ENCODE peak calls at places on chromosomes 7 and 10, in ten cellular contexts. M is fibroblast of lung, Z is AG09309, U is pancreas, L is AG10803, N is endodermal cell, H is lower lobe of right lung, Y is HepG2, X is brain microvascular endothelial cell, C is fibroblast of pulmonary artery. B is an unnamed sample.

GRCh38 chr10:27030060-27030459 is 70.2 kb downstream of the ANKRD26 start:
- DNase-seq in M (peak; percentile 32), Z (no peak), U (no peak), L (no peak), N (no peak), H (no peak), Y (no peak), X (no peak), C (no peak), B (no peak)

GRCh38 chr10:72503694-72504438 is 122.0 kb downstream of the MICU1 start:
- DNase-seq in M (peak; percentile 15), Z (no peak), U (no peak), L (no peak), N (no peak), H (no peak), Y (no peak), X (no peak), C (no peak), B (no peak)

GRCh38 chr7:130891254-130892094 is 157.5 kb upstream of the KLF14 start:
- DNase-seq in M (peak; percentile 98), Z (peak; percentile 85), U (no peak), L (peak; percentile 94), N (no peak), H (peak; percentile 68), Y (no peak), X (peak; percentile 95), C (peak; percentile 94), B (peak; percentile 99)

GRCh38 chr7:80047856-80048459 is 86.7 kb upstream of the GNAI1 start:
- DNase-seq in M (no peak), Z (no peak), U (no peak), L (peak; percentile 8), N (no peak), H (no peak), Y (no peak), X (no peak), C (peak; percentile 35), B (no peak)

GRCh38 chr7:116588641-116589594 is 64.1 kb downstream of the CAV1 start:
- DNase-seq in M (peak; percentile 66), Z (no peak), U (no peak), L (peak; percentile 64), N (no peak), H (no peak), Y (peak; percentile 40), X (peak; percentile 44), C (peak; percentile 82), B (peak; percentile 83)

GRCh38 chr10:34655286-34656170 is 159.6 kb downstream of the PARD3 start:
- DNase-seq in M (peak; percentile 60), Z (peak; percentile 45), U (no peak), L (peak; percentile 75), N (peak; percentile 89), H (no peak), Y (peak; percentile 63), X (peak; percentile 82), C (peak; percentile 86), B (peak; percentile 85)

GRCh38 chr7:17446340-17446739 is 147.9 kb downstream of the AHR start:
- DNase-seq in M (no peak), Z (no peak), U (no peak), L (no peak), N (no peak), H (no peak), Y (no peak), X (no peak), C (no peak), B (no peak)

GRCh38 chr7:4854916-4855315 is 6.9 kb downstream of the PAPOLB start:
- DNase-seq in M (no peak), Z (peak; percentile 10), U (no peak), L (peak; percentile 6), N (no peak), H (no peak), Y (no peak), X (no peak), C (no peak), B (no peak)

GRCh38 chr7:36272211-36272566 is 117.5 kb upstream of the ANLN start:
- DNase-seq in M (no peak), Z (no peak), U (no peak), L (no peak), N (no peak), H (no peak), Y (no peak), X (no peak), C (no peak), B (no peak)

GRCh38 chr10:125084191-125085186 is 75.9 kb downstream of the CTBP2 start:
- DNase-seq in M (peak; percentile 95), Z (peak; percentile 51), U (peak; percentile 98), L (peak; percentile 91), N (peak; percentile 79), H (no peak), Y (peak; percentile 12), X (peak; percentile 94), C (peak; percentile 92), B (peak; percentile 94)
- H3K4me3 ChIP-seq in M (no peak overlapping the region), Z (no peak overlapping the region), U (no peak overlapping the region), L (no peak overlapping the region), N (no peak overlapping the region), H (no peak overlapping the region), Y (no peak overlapping the region), X (no peak overlapping the region), C (no peak overlapping the region), B (no peak overlapping the region)

GRCh38 chr7:3670898-3671297 is 369.8 kb downstream of the SDK1 start:
- DNase-seq in M (no peak), Z (no peak), U (no peak), L (no peak), N (no peak), H (no peak), Y (no peak), X (no peak), C (peak; percentile 31), B (no peak)

GRCh38 chr7:3668743-3669142 is 367.7 kb downstream of the SDK1 start:
- DNase-seq in M (no peak), Z (no peak), U (no peak), L (no peak), N (no peak), H (no peak), Y (no peak), X (no peak), C (no peak), B (no peak)

GRCh38 chr7:3678411-3678810 is 377.4 kb downstream of the SDK1 start:
- DNase-seq in M (no peak), Z (no peak), U (no peak), L (no peak), N (no peak), H (no peak), Y (no peak), X (no peak), C (no peak), B (no peak)

GRCh38 chr7:3673524-3673923 is 372.5 kb downstream of the SDK1 start:
- DNase-seq in M (peak; percentile 10), Z (no peak), U (no peak), L (no peak), N (peak; percentile 91), H (peak; percentile 52), Y (peak; percentile 23), X (peak; percentile 12), C (peak; percentile 35), B (peak; percentile 10)
- TF ChIP-seq CTCF in M (peak; percentile 50), Z (no peak), U (no peak), L (no peak), N (peak; percentile 91), H (peak; percentile 39), Y (peak; percentile 53), X (peak; percentile 69), C (peak; percentile 44), B (peak; percentile 46)

GRCh38 chr7:87473192-87473591 is 2.3 kb downstream of the ABCB4 start:
- DNase-seq in M (no peak), Z (no peak), U (no peak), L (no peak), N (no peak), H (no peak), Y (no peak), X (no peak), C (no peak), B (no peak)
- H3K4me3 ChIP-seq in M (no peak overlapping the region), Z (no peak overlapping the region), U (no peak overlapping the region), L (no peak overlapping the region), N (no peak overlapping the region), H (no peak overlapping the region), Y (peak overlapping the region; percentile 81), X (no peak overlapping the region), C (no peak overlapping the region), B (no peak overlapping the region)

DNA sequence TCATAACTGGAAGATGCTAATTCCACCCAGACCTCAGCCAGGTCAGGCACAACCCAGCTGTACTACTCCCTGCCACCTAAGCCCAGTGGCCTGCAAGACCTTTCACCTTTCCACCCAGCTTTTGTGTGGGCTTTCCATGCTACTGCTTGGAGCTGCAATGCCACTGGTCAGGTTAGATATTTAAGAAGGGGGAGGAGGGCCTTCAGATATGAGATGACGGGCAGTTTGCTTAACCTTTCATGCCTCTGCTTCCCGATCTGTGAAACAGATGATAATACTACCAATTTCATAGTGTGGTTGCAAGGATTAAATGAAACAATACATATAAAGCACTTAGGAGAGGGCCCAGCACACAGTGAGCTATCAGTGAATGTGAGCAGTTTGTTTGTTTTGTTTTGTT is 20.9 kb downstream of the STOX1 start:
- DNase-seq in M (no peak), Z (no peak), U (no peak), L (no peak), N (no peak), H (no peak), Y (no peak), X (no peak), C (no peak), B (no peak)
- TF ChIP-seq CTCF in M (no peak), Z (no peak), U (no peak), L (no peak), N (no peak), H (no peak), Y (no peak), X (no peak), C (no peak), B (no peak)

GRCh38 chr10:49114718-49115014 is 656 bp downstream of the VSTM4 start:
- DNase-seq in M (peak; percentile 54), Z (no peak), U (no peak), L (no peak), N (no peak), H (no peak), Y (no peak), X (no peak), C (no peak), B (no peak)
- H3K4me3 ChIP-seq in M (peak overlapping the region; percentile 67), Z (peak overlapping the region; percentile 66), U (peak overlapping the region; percentile 10), L (peak overlapping the region; percentile 67), N (peak overlapping the region; percentile 79), H (peak overlapping the region; percentile 65), Y (no peak overlapping the region), X (peak overlapping the region; percentile 65), C (peak overlapping the region; percentile 49), B (peak overlapping the region; percentile 52)

DNA sequence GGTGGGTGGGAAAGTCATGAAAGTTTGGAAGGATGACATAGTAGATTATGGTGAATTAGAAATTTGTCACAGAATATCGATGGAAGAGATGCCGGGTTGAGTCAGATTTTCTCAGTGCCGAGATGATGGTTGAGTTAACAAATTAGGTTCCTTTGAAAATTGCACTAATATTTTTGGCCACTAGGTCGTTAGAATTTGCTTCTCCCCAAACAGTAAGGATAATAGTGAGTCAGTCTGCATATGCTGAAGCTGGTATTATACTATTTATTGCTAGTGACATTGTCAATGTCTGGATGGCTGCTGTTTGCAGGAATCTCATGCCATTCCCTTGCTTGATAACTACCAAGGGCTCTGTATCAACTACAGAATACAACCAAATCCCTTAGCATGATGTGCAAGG is 37.7 kb upstream of the MINDY3 start:
- DNase-seq in M (peak; percentile 5), Z (no peak), U (no peak), L (peak; percentile 9), N (no peak), H (no peak), Y (no peak), X (peak; percentile 7), C (peak; percentile 20), B (peak; percentile 5)
- TF ChIP-seq CTCF in M (peak; percentile 38), Z (peak; percentile 37), U (no peak), L (peak; percentile 50), N (peak; percentile 65), H (no peak), Y (no peak), X (peak; percentile 26), C (peak; percentile 38), B (peak; percentile 27)

GRCh38 chr10:4382811-4383210 is 443.2 kb upstream of the AKR1E2 start:
- DNase-seq in M (no peak), Z (no peak), U (no peak), L (peak; percentile 39), N (no peak), H (no peak), Y (peak; percentile 15), X (no peak), C (no peak), B (no peak)
- H3K4me3 ChIP-seq in M (no peak overlapping the region), Z (no peak overlapping the region), U (no peak overlapping the region), L (no peak overlapping the region), N (no peak overlapping the region), H (no peak overlapping the region), Y (no peak overlapping the region), X (no peak overlapping the region), C (no peak overlapping the region), B (no peak overlapping the region)